ENCODE peak calls at places on chromosomes 5 and 9, in seven cellular contexts. N, W, I, R, V, F and A are unnamed samples. For H3K4me1, the result is how much of the 10 kb centered on the place peaks cover.

GRCh38 chr9:16289639-16290038 is 580.8 kb downstream of the BNC2 start:
- DNase-seq in R (no peak), I (no peak), N (no peak), V (no peak), F (no peak), W (no peak), A (no peak)

GRCh38 chr9:78707481-78707977 is 410.6 kb downstream of the PSAT1 start:
- DNase-seq in R (no peak), I (no peak), N (no peak), F (no peak), V (no peak), W (no peak), A (no peak)

GRCh38 chr5:137995077-137995746 is 37.7 kb downstream of the FAM13B start:
- DNase-seq in N (no peak), F (no peak), W (no peak), V (no peak), I (no peak), R (no peak), A (no peak)

GRCh38 chr5:31186672-31187267 is 6.7 kb upstream of the CDH6 start:
- DNase-seq in W (no peak), N (no peak), V (peak), F (no peak), I (no peak), R (no peak), A (no peak)

GRCh38 chr5:72847439-72847838 is 31.0 kb downstream of the TNPO1 start:
- DNase-seq in I (no peak), W (no peak), R (no peak), N (no peak), F (no peak), V (no peak), A (no peak)

GRCh38 chr9:69542942-69543704 is 129.0 kb downstream of the APBA1 start:
- DNase-seq in R (no peak), W (peak), V (no peak), N (no peak), F (no peak), I (no peak), A (peak)

GRCh38 chr5:579746-580366 is 32.3 kb upstream of the CEP72 start:
- DNase-seq in W (no peak), N (no peak), I (peak), F (peak), R (no peak), V (no peak), A (no peak)

GRCh38 chr5:9715891-9716335 is 85.8 kb upstream of the TAS2R1 start:
- DNase-seq in I (no peak), W (no peak), F (no peak), N (no peak), R (no peak), V (no peak), A (no peak)

GRCh38 chr5:149265559-149265958 is 6.1 kb upstream of the AFAP1L1 start:
- DNase-seq in F (no peak), I (no peak), N (no peak), R (no peak), V (peak), W (peak), A (peak)

GRCh38 chr5:176425138-176425537 is 8.8 kb upstream of the CLTB start:
- DNase-seq in I (no peak), R (no peak), W (no peak), V (peak), N (no peak), F (no peak), A (no peak)

GRCh38 chr5:108567429-108567828 is 180.3 kb upstream of the FER start:
- DNase-seq in W (peak), N (no peak), R (no peak), V (no peak), I (no peak), F (no peak), A (no peak)

GRCh38 chr5:50401337-50401736 is 39.8 kb downstream of the EMB start:
- DNase-seq in W (no peak), V (no peak), F (no peak), N (no peak), I (no peak), R (no peak), A (peak)

GRCh38 chr9:126696091-126696763 is 82.5 kb downstream of the LMX1B start:
- DNase-seq in V (no peak), W (no peak), N (no peak), I (peak), R (no peak), F (peak), A (no peak)

GRCh38 chr9:98902925-98903324 is 40.8 kb upstream of the COL15A1 start:
- DNase-seq in R (no peak), I (no peak), N (no peak), W (no peak), V (no peak), F (no peak), A (no peak)

GRCh38 chr5:177329883-177330282 is 18.2 kb upstream of the MXD3 start:
- DNase-seq in N (no peak), W (no peak), F (peak), V (no peak), I (peak), R (no peak), A (peak)

GRCh38 chr5:134638760-134639201 is 6.2 kb upstream of the SAR1B start:
- DNase-seq in N (no peak), W (no peak), F (no peak), V (peak), R (no peak), I (peak), A (no peak)

GRCh38 chr5:160272889-160273288 is 39.5 kb downstream of the CCNJL start:
- DNase-seq in V (no peak), F (no peak), W (no peak), N (no peak), I (no peak), R (no peak), A (no peak)

GRCh38 chr9:98502976-98503325 is 205.8 kb downstream of the GABBR2 start:
- DNase-seq in W (peak), N (no peak), I (no peak), V (peak), F (no peak), R (no peak), A (no peak)

GRCh38 chr5:73304381-73304780 is 131.4 kb downstream of the TMEM174 start:
- DNase-seq in R (no peak), I (no peak), N (no peak), W (no peak), F (no peak), V (no peak), A (no peak)

GRCh38 chr9:23426144-23426543 is 399.9 kb downstream of the ELAVL2 start:
- DNase-seq in V (peak), N (no peak), R (no peak), W (no peak), I (no peak), F (no peak), A (no peak)

GRCh38 chr5:14143843-14144585 is 872 bp downstream of the TRIO start:
- DNase-seq in V (peak), N (no peak), F (peak), I (peak), W (peak), R (no peak), A (peak)

GRCh38 chr5:96721351-96721970 is 59.3 kb downstream of the CAST start:
- DNase-seq in R (no peak), I (no peak), N (no peak), V (no peak), W (no peak), F (no peak), A (no peak)

GRCh38 chr5:67050125-67050524 is 146.5 kb downstream of the CD180 start:
- DNase-seq in F (no peak), V (no peak), I (peak), N (no peak), W (no peak), R (no peak), A (no peak)

GRCh38 chr5:115349001-115349817 is 52.8 kb upstream of the CCDC112 start:
- DNase-seq in W (no peak), I (no peak), R (no peak), N (peak), V (peak), F (no peak), A (peak)

GRCh38 chr9:98903938-98904560 is 39.7 kb upstream of the COL15A1 start:
- DNase-seq in I (no peak), W (peak), N (no peak), F (no peak), R (no peak), V (no peak), A (no peak)

GRCh38 chr9:129557192-129558036 is 63.5 kb downstream of the C9orf50 start:
- DNase-seq in V (peak), I (no peak), F (peak), W (no peak), R (no peak), N (no peak), A (peak)

GRCh38 chr9:129558063-129558550 is 62.8 kb downstream of the C9orf50 start:
- DNase-seq in F (peak), V (no peak), W (no peak), N (no peak), R (no peak), I (no peak), A (no peak)

GRCh38 chr9:129560849-129561248 is 60.1 kb downstream of the C9orf50 start:
- DNase-seq in F (peak), V (no peak), N (no peak), R (no peak), I (no peak), W (no peak), A (no peak)

GRCh38 chr9:129559506-129559881 is 61.4 kb downstream of the C9orf50 start:
- DNase-seq in R (no peak), N (no peak), W (no peak), I (no peak), F (no peak), V (no peak), A (no peak)

GRCh38 chr9:129558551-129559505 is 62.1 kb downstream of the C9orf50 start:
- DNase-seq in W (no peak), N (no peak), I (no peak), V (peak), F (peak), R (no peak), A (no peak)
- H3K4me1 ChIP-seq in W (under half), N (under half), I (under half), V (under half), F (under half), R (under half), A (under half)

GRCh38 chr9:125633116-125633743 is 73.8 kb downstream of the MAPKAP1 start:
- DNase-seq in N (no peak), F (no peak), I (no peak), W (no peak), R (no peak), V (peak), A (no peak)
- H3K27ac ChIP-seq in N (no peak), F (no peak), I (no peak), W (no peak), R (no peak), V (peak), A (no peak)

DNA sequence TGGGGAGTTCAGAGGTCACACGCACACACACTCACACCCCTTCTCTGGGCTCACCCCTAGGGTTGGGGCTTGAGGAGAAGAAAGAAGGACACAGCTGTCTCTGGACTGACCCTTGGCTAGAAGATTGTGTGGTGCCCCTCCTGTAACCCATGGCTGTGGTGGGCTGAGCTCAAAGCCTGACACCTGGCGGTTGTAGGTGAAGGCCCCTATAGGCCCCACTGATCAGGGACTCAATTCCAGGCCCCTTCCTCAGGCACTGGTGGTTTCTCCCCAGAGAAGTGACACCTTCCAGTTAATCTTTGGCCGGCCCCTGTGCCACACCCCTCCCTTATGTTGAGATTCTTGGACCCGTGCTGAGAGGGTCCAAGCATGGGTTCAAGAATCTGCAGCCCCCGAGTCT is 35.2 kb upstream of the CRB2 start:
- DNase-seq in F (no peak), R (no peak), V (no peak), N (no peak), I (no peak), W (no peak), A (no peak)
- H3K4me1 ChIP-seq in F (under half), R (under half), V (under half), N (under half), I (under half), W (under half), A (under half)

GRCh38 chr5:157819502-157820125 is 39.3 kb downstream of the CLINT1 start:
- DNase-seq in V (no peak), I (no peak), N (no peak), R (no peak), F (no peak), W (no peak), A (no peak)

GRCh38 chr5:157821405-157821804 is 37.5 kb downstream of the CLINT1 start:
- DNase-seq in I (no peak), N (no peak), W (no peak), F (no peak), R (no peak), V (no peak), A (no peak)

GRCh38 chr5:157818368-157818767 is 40.6 kb downstream of the CLINT1 start:
- DNase-seq in I (no peak), R (no peak), F (no peak), W (no peak), N (no peak), V (no peak), A (no peak)

GRCh38 chr5:157821822-157822622 is 36.9 kb downstream of the CLINT1 start:
- DNase-seq in I (no peak), W (no peak), F (no peak), N (no peak), R (no peak), V (no peak), A (no peak)

DNA sequence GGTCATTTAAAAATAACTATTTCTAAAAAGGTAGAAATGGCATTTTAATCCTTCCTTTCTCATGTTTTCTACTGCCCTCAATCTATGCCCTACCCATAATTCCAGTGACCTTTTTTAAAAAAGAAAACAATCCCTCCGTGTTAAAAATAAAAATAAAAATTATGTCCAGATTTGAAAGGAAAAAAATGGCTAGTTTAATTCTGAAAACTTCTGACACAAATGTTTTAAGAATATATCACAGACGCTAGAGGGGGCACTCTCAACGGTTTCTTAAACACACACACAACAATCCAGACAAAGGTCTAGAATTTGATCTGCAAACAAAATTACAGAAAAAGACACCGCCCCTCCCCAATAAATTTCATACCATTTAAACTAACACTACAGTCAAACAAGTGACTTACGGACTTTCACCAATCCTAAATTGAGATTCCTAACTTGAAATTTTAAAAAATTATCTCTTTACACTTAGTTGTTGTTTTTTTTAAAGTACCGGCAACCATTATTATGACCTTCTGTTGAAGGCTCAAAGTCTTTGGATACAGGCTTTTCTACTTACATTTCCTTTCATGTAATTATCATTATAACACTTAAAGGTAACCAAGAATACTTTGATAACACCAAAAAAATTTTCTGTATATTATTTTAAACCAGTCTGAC is 38.2 kb downstream of the CLINT1 start:
- DNase-seq in I (no peak), W (peak), N (no peak), V (peak), R (no peak), F (no peak), A (no peak)
- H3K27ac ChIP-seq in I (no peak), W (peak), N (peak), V (no peak), R (no peak), F (no peak), A (no peak)

GRCh38 chr5:169705322-169705721 is 68.2 kb downstream of the DOCK2 start:
- DNase-seq in I (no peak), R (no peak), N (no peak), V (no peak), W (no peak), F (no peak), A (no peak)

GRCh38 chr5:169702726-169703481 is 65.8 kb downstream of the DOCK2 start:
- DNase-seq in V (no peak), R (no peak), N (no peak), F (no peak), W (no peak), I (no peak), A (no peak)

GRCh38 chr5:169701910-169702451 is 64.9 kb downstream of the DOCK2 start:
- DNase-seq in I (no peak), F (no peak), N (no peak), V (peak), W (no peak), R (no peak), A (no peak)

GRCh38 chr5:169706070-169706469 is 69.0 kb downstream of the DOCK2 start:
- DNase-seq in V (peak), W (no peak), F (no peak), N (no peak), R (no peak), I (no peak), A (no peak)

GRCh38 chr5:169703803-169704202 is 66.7 kb downstream of the DOCK2 start:
- DNase-seq in I (no peak), N (no peak), R (no peak), F (no peak), V (no peak), W (no peak), A (no peak)
- H3K4me1 ChIP-seq in I (under half), N (under half), R (under half), F (under half), V (under half), W (under half), A (under half)